ENCODE peak calls at places on chromosome 19, in five cellular contexts. P is gastrocnemius medialis, S is small intestine, H is mucosa of descending colon, L is uterus. Z is an unnamed sample.

GRCh38 chr19:12750851-12751250 is 740 bp upstream of the BEST2 start:
- DNase-seq in P (no peak), S (no peak), H (no peak), L (no peak), Z (no peak)

GRCh38 chr19:40740747-40741146 is 9.5 kb downstream of the ACTMAP start:
- DNase-seq in P (peak; percentile 46), S (no peak), H (no peak), L (no peak), Z (peak; percentile 86)

GRCh38 chr19:6509118-6509971 is 7.2 kb upstream of the TUBB4A start:
- DNase-seq in P (peak; percentile 22), S (no peak), H (no peak), L (no peak), Z (peak; percentile 37)

GRCh38 chr19:4098493-4098892 is 25.4 kb downstream of the MAP2K2 start:
- DNase-seq in P (no peak), S (no peak), H (no peak), L (no peak), Z (peak; percentile 88)

GRCh38 chr19:48120505-48120904 is 9.9 kb upstream of the PLA2G4C start:
- DNase-seq in P (no peak), S (no peak), H (no peak), L (no peak), Z (no peak)

GRCh38 chr19:8147579-8147978 is 1.8 kb downstream of the FBN3 start:
- DNase-seq in P (no peak), S (no peak), H (no peak), L (no peak), Z (no peak)

GRCh38 chr19:11984986-11985385 is 20.1 kb downstream of the ZNF763 start:
- DNase-seq in P (no peak), S (no peak), H (no peak), L (no peak), Z (no peak)

GRCh38 chr19:52690395-52691214 is 44.2 kb downstream of the ZNF611 start:
- DNase-seq in P (peak; percentile 76), S (peak; percentile 76), H (peak; percentile 96), L (peak; percentile 94), Z (peak; percentile 96)

GRCh38 chr19:55486971-55487883 is 1.0 kb upstream of the SSC5D start:
- DNase-seq in P (no peak), S (no peak), H (peak; percentile 68), L (peak; percentile 93), Z (peak; percentile 79)

GRCh38 chr19:38031423-38031770 is 124.4 kb downstream of the SIPA1L3 start:
- DNase-seq in P (no peak), S (no peak), H (no peak), L (no peak), Z (no peak)

GRCh38 chr19:31232871-31233270 is 116.4 kb downstream of the TSHZ3 start:
- DNase-seq in P (no peak), S (no peak), H (no peak), L (no peak), Z (no peak)

GRCh38 chr19:55257461-55258411 is 1.1 kb downstream of the PPP6R1 start:
- DNase-seq in P (no peak), S (peak; percentile 59), H (peak; percentile 34), L (peak; percentile 25), Z (peak; percentile 52)

GRCh38 chr19:1000591-1001537 is 645 bp downstream of the GRIN3B start:
- DNase-seq in P (no peak), S (no peak), H (no peak), L (no peak), Z (no peak)

GRCh38 chr19:34990578-34991192 is 9.4 kb upstream of the GRAMD1A start:
- DNase-seq in P (no peak), S (no peak), H (no peak), L (no peak), Z (no peak)

GRCh38 chr19:719636-720377 is 11.1 kb downstream of the PALM start:
- DNase-seq in P (no peak), S (no peak), H (no peak), L (peak; percentile 58), Z (no peak)

GRCh38 chr19:46615966-46616365 is 8.9 kb downstream of the PTGIR start:
- DNase-seq in P (no peak), S (peak; percentile 59), H (no peak), L (no peak), Z (peak; percentile 32)

GRCh38 chr19:36254848-36255247 is 39.9 kb downstream of the ZNF146 start:
- DNase-seq in P (no peak), S (no peak), H (no peak), L (no peak), Z (no peak)

GRCh38 chr19:16266586-16266942 is 58.1 kb upstream of the KLF2 start:
- DNase-seq in P (no peak), S (no peak), H (no peak), L (no peak), Z (no peak)

GRCh38 chr19:11453468-11454341 is 18.3 kb downstream of the PRKCSH start:
- DNase-seq in P (no peak), S (no peak), H (no peak), L (no peak), Z (no peak)

GRCh38 chr19:5818594-5818993 is 13.7 kb downstream of the NRTN start:
- DNase-seq in P (no peak), S (no peak), H (no peak), L (no peak), Z (no peak)

GRCh38 chr19:43544077-43544476 is 11.1 kb downstream of the ZNF575 start:
- DNase-seq in P (no peak), S (no peak), H (no peak), L (no peak), Z (no peak)

GRCh38 chr19:51710163-51710562 is 13.6 kb downstream of the HAS1 start:
- DNase-seq in P (no peak), S (no peak), H (no peak), L (no peak), Z (no peak)

GRCh38 chr19:8630796-8631424 is 477 bp downstream of the NFILZ start:
- DNase-seq in P (no peak), S (no peak), H (no peak), L (no peak), Z (no peak)

GRCh38 chr19:56110515-56111448 is 10.3 kb downstream of the ZNF787 start:
- DNase-seq in P (no peak), S (peak; percentile 15), H (peak; percentile 53), L (no peak), Z (peak; percentile 65)

GRCh38 chr19:44644391-44645016 is 794 bp downstream of the PVR start:
- DNase-seq in P (peak; percentile 9), S (peak; percentile 36), H (peak; percentile 45), L (no peak), Z (peak; percentile 36)
- H3K4me3 ChIP-seq in P (peak overlapping the region; percentile 98), S (peak overlapping the region; percentile 94), H (peak overlapping the region; percentile 68), L (peak overlapping the region; percentile 61), Z (peak overlapping the region; percentile 88)

GRCh38 chr19:39533003-39533512 is 406 bp upstream of the EID2B start:
- DNase-seq in P (no peak), S (no peak), H (no peak), L (no peak), Z (no peak)
- H3K9me3 ChIP-seq in P (no peaks in the 10 kb centered on the region), S (no peaks in the 10 kb centered on the region), H (no peaks in the 10 kb centered on the region), L (no peaks in the 10 kb centered on the region), Z (no peaks in the 10 kb centered on the region)

DNA sequence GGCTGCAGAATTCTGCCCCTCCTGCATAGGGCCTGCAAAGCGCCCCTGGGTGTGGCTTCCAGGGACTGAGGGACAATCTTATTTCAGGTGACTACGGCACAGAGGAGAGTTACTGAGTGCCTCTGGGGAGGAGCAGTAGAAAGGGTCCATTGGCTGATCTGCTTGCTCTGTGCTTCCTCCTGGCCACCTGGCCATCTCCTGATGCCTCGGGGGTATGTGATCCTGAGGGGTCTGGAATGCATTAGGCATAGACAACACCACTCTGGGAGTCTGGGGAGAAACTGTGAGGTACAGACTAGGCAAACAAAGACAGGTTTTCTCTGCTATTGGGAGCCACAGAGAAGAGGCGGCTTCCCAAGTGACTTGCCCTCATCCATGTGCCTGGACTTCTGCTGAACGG is 2.8 kb downstream of the KCTD15 start:
- DNase-seq in P (no peak), S (no peak), H (no peak), L (no peak), Z (no peak)
- H3K4me1 ChIP-seq in P (no peaks in the 10 kb centered on the region), S (peaks cover 3% of the 10 kb centered on the region), H (peaks cover 19% of the 10 kb centered on the region), L (peaks cover 13% of the 10 kb centered on the region), Z (peaks cover 14% of the 10 kb centered on the region)

DNA sequence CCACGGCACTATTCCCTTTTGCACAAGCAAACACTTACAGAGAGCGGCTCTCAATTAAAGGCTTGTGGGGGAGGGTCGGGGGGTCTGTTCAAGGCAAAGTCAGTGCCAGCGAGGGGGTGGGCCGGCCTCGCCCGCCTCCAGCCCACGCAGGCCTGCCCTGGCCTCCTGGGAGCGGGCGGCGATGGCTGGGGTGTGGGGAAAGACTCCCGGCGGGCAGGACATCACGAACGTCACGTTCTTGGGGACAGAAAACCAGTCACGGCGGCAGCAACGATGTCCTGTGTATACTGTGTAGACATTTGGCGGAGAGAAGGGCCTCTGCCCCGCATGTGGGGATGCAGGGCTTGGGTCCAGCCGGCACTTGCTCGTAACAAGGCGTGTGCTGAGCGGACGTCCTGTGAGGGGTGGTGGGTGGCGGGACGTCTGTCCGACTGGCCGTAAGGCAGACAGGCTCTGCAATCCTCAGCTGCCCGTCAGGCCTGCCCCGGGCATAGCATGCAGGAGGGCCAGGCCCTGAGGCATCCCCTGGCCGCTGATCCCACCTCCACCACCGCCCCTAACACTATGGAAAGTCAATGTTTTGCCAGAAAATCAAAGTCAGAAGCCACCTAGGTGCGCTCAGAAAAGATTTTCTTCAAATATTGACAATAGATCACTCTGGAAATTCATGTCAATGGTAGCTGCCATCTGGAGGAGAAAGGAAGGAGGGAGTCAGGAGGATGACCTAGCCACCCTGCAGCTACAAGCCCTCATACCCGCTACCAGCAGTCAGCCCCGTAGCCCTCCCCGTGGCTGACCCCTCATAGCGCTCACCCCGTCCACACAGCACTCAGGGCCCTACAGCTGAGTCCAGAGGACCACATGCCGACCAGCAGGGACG is 5.8 kb upstream of the EPHX3 start:
- DNase-seq in P (no peak), S (no peak), H (no peak), L (no peak), Z (no peak)
- H3K4me3 ChIP-seq in P (no peak overlapping the region), S (no peak overlapping the region), H (no peak overlapping the region), L (no peak overlapping the region), Z (no peak overlapping the region)

GRCh38 chr19:58038688-58039204 is 4.9 kb downstream of the ZSCAN1 start:
- DNase-seq in P (no peak), S (no peak), H (no peak), L (no peak), Z (no peak)
- H3K9me3 ChIP-seq in P (no peaks in the 10 kb centered on the region), S (peaks cover 6% of the 10 kb centered on the region), H (peaks cover 58% of the 10 kb centered on the region), L (peaks cover 12% of the 10 kb centered on the region), Z (peaks cover 9% of the 10 kb centered on the region)

DNA sequence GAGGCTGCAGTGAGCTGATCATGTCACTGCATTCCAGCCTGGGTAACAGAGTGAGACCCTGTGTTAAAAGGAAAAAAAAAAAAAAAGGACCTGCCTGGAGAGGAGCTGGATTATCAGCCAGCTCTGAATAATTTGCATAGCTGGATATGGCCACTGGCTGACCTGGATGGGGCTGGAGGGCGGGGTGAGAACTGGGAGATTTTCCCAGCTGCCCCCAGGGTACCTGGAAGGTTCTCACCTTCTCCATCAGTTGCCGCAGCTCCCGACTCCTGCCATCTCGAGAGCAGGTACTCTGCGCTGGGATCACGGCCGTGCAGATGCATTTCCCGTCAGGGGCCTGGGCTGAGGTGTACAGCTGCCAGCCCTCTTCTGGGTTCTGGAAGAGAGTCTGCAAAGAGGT is 25.3 kb downstream of the PIN1 start:
- DNase-seq in P (no peak), S (no peak), H (no peak), L (no peak), Z (no peak)
- H3K4me1 ChIP-seq in P (no peaks in the 10 kb centered on the region), S (no peaks in the 10 kb centered on the region), H (no peaks in the 10 kb centered on the region), L (no peaks in the 10 kb centered on the region), Z (no peaks in the 10 kb centered on the region)

GRCh38 chr19:2210987-2211740 is 25.0 kb downstream of the PLEKHJ1 start:
- DNase-seq in P (no peak), S (no peak), H (no peak), L (no peak), Z (no peak)
- H3K4me3 ChIP-seq in P (no peak overlapping the region), S (no peak overlapping the region), H (no peak overlapping the region), L (no peak overlapping the region), Z (no peak overlapping the region)